ENCODE peak calls at places on chromosomes 11 and 22, in eight cellular contexts. One of them, this sample, is unnamed.

GRCh38 chr11:57325735-57326048 is 940 bp upstream of the TNKS1BP1 start:
- DNase-seq in RWPE2: no peak
- DNase-seq in right lobe of liver: no peak
- DNase-seq in GM10248: no peak
- DNase-seq in endothelial cell: peak
- DNase-seq in AG10803: no peak
- DNase-seq in fibroblast of pulmonary artery: no peak
- DNase-seq in HCT116: no peak
- DNase-seq in this sample: no peak

GRCh38 chr11:120840661-120841060 is 183.2 kb upstream of the TBCEL start:
- DNase-seq in RWPE2: no peak
- DNase-seq in right lobe of liver: no peak
- DNase-seq in GM10248: no peak
- DNase-seq in endothelial cell: no peak
- DNase-seq in AG10803: no peak
- DNase-seq in fibroblast of pulmonary artery: no peak
- DNase-seq in HCT116: no peak
- DNase-seq in this sample: no peak

GRCh38 chr11:102237096-102237735 is 80.1 kb upstream of the BIRC3 start:
- DNase-seq in RWPE2: no peak
- DNase-seq in right lobe of liver: no peak
- DNase-seq in GM10248: no peak
- DNase-seq in endothelial cell: no peak
- DNase-seq in AG10803: peak
- DNase-seq in fibroblast of pulmonary artery: no peak
- DNase-seq in HCT116: no peak
- DNase-seq in this sample: peak

GRCh38 chr11:1854949-1855885 is 2.3 kb downstream of the LSP1 start:
- DNase-seq in RWPE2: no peak
- DNase-seq in right lobe of liver: no peak
- DNase-seq in GM10248: peak
- DNase-seq in endothelial cell: no peak
- DNase-seq in AG10803: no peak
- DNase-seq in fibroblast of pulmonary artery: no peak
- DNase-seq in HCT116: no peak
- DNase-seq in this sample: no peak

GRCh38 chr22:40050258-40050657 is 55.5 kb downstream of the FAM83F start:
- DNase-seq in RWPE2: no peak
- DNase-seq in right lobe of liver: no peak
- DNase-seq in GM10248: peak
- DNase-seq in endothelial cell: no peak
- DNase-seq in AG10803: no peak
- DNase-seq in fibroblast of pulmonary artery: no peak
- DNase-seq in HCT116: no peak
- DNase-seq in this sample: no peak

GRCh38 chr11:96309001-96309642 is 33.9 kb downstream of the MAML2 start:
- DNase-seq in RWPE2: no peak
- DNase-seq in right lobe of liver: no peak
- DNase-seq in GM10248: no peak
- DNase-seq in endothelial cell: no peak
- DNase-seq in AG10803: peak
- DNase-seq in fibroblast of pulmonary artery: peak
- DNase-seq in HCT116: no peak
- DNase-seq in this sample: no peak

GRCh38 chr22:40325315-40325714 is 21.0 kb upstream of the ADSL start:
- DNase-seq in RWPE2: no peak
- DNase-seq in right lobe of liver: no peak
- DNase-seq in GM10248: peak
- DNase-seq in endothelial cell: no peak
- DNase-seq in AG10803: no peak
- DNase-seq in fibroblast of pulmonary artery: no peak
- DNase-seq in HCT116: no peak
- DNase-seq in this sample: no peak

GRCh38 chr11:120303004-120303637 is 22.0 kb upstream of the TLCD5 start:
- DNase-seq in RWPE2: no peak
- DNase-seq in right lobe of liver: no peak
- DNase-seq in GM10248: peak
- DNase-seq in endothelial cell: peak
- DNase-seq in AG10803: peak
- DNase-seq in fibroblast of pulmonary artery: peak
- DNase-seq in HCT116: peak
- DNase-seq in this sample: peak

GRCh38 chr11:66697988-66698387 is 20.3 kb upstream of the RBM4B start:
- DNase-seq in RWPE2: no peak
- DNase-seq in right lobe of liver: peak
- DNase-seq in GM10248: no peak
- DNase-seq in endothelial cell: no peak
- DNase-seq in AG10803: no peak
- DNase-seq in fibroblast of pulmonary artery: no peak
- DNase-seq in HCT116: no peak
- DNase-seq in this sample: no peak

GRCh38 chr11:66701432-66702240 is 23.9 kb upstream of the RBM4B start:
- DNase-seq in RWPE2: no peak
- DNase-seq in right lobe of liver: no peak
- DNase-seq in GM10248: no peak
- DNase-seq in endothelial cell: no peak
- DNase-seq in AG10803: no peak
- DNase-seq in fibroblast of pulmonary artery: no peak
- DNase-seq in HCT116: no peak
- DNase-seq in this sample: no peak

GRCh38 chr11:66698491-66698890 is 20.8 kb upstream of the RBM4B start:
- DNase-seq in RWPE2: no peak
- DNase-seq in right lobe of liver: no peak
- DNase-seq in GM10248: no peak
- DNase-seq in endothelial cell: no peak
- DNase-seq in AG10803: no peak
- DNase-seq in fibroblast of pulmonary artery: no peak
- DNase-seq in HCT116: no peak
- DNase-seq in this sample: no peak

GRCh38 chr11:66700337-66700736 is 22.6 kb upstream of the RBM4B start:
- DNase-seq in RWPE2: no peak
- DNase-seq in right lobe of liver: no peak
- DNase-seq in GM10248: no peak
- DNase-seq in endothelial cell: no peak
- DNase-seq in AG10803: no peak
- DNase-seq in fibroblast of pulmonary artery: no peak
- DNase-seq in HCT116: no peak
- DNase-seq in this sample: no peak

DNA sequence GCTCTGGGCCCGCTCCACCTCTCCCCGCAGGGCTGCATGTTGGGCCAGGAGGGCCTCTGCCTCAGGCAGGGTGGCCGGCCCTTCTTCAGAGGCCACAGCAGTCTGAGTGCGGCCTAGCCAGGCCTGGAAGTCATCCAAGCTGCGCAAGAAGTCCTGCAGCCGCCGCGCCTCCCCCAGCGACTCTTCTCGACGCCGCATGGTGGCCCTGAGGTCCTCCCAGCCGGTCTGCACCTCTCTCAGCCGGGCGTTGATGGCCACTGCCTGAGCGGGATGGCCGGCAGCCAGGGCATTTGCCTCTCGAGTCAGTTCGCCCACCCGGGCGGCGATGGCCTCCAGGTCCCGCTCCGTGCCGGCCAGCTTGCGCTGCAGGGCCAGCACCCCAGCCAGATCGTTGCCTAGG is 23.1 kb upstream of the RBM4B start:
- DNase-seq in RWPE2: no peak
- DNase-seq in right lobe of liver: no peak
- DNase-seq in GM10248: no peak
- DNase-seq in endothelial cell: no peak
- DNase-seq in AG10803: no peak
- DNase-seq in fibroblast of pulmonary artery: no peak
- DNase-seq in HCT116: no peak
- DNase-seq in this sample: no peak
- TF ChIP-seq CTCF in RWPE2: no peak
- TF ChIP-seq CTCF in right lobe of liver: no peak
- TF ChIP-seq CTCF in GM10248: no peak
- TF ChIP-seq CTCF in endothelial cell: no peak
- TF ChIP-seq CTCF in AG10803: no peak
- TF ChIP-seq CTCF in fibroblast of pulmonary artery: no peak
- TF ChIP-seq CTCF in HCT116: no peak
- TF ChIP-seq CTCF in this sample: no peak

GRCh38 chr11:86678823-86679222 is 6.4 kb upstream of the ME3 start:
- DNase-seq in RWPE2: no peak
- DNase-seq in right lobe of liver: no peak
- DNase-seq in GM10248: no peak
- DNase-seq in endothelial cell: no peak
- DNase-seq in AG10803: no peak
- DNase-seq in fibroblast of pulmonary artery: no peak
- DNase-seq in HCT116: no peak
- DNase-seq in this sample: peak

GRCh38 chr11:86674965-86675364 is 2.5 kb upstream of the ME3 start:
- DNase-seq in RWPE2: no peak
- DNase-seq in right lobe of liver: no peak
- DNase-seq in GM10248: no peak
- DNase-seq in endothelial cell: no peak
- DNase-seq in AG10803: no peak
- DNase-seq in fibroblast of pulmonary artery: no peak
- DNase-seq in HCT116: no peak
- DNase-seq in this sample: no peak

GRCh38 chr11:86676010-86676409 is 3.6 kb upstream of the ME3 start:
- DNase-seq in RWPE2: no peak
- DNase-seq in right lobe of liver: no peak
- DNase-seq in GM10248: no peak
- DNase-seq in endothelial cell: no peak
- DNase-seq in AG10803: no peak
- DNase-seq in fibroblast of pulmonary artery: no peak
- DNase-seq in HCT116: no peak
- DNase-seq in this sample: no peak

GRCh38 chr11:86678296-86678695 is 5.9 kb upstream of the ME3 start:
- DNase-seq in RWPE2: no peak
- DNase-seq in right lobe of liver: no peak
- DNase-seq in GM10248: no peak
- DNase-seq in endothelial cell: no peak
- DNase-seq in AG10803: no peak
- DNase-seq in fibroblast of pulmonary artery: no peak
- DNase-seq in HCT116: no peak
- DNase-seq in this sample: no peak

DNA sequence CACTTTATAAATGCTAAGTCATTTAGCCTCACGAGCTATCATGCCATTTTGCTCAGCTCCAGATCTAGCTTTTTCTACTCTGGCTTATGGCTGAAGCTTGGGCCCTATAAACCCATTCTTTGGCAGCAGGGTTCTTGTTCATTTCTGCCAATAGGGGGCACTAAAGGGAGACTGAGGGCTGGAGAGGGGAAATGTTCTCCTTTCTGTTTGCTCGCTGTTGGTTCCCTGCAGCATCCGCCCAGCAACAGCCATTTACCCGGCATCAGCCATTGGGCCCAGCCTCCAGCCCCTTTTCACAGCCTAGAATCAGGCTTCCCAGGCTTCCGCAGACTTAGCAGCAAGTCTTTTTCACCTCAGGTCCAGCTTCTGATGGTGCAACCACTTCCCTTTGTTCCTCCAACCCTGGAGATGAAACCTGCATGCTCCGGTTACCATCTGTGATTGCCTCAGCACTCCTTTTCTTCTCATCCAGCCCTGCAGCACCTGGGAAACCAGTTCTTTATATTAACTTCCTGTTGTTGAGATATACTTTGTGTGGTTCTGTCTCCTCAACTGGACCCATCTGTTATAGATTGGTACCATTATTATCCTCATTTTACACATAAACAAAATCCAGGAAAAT is 4.2 kb upstream of the ME3 start:
- DNase-seq in RWPE2: no peak
- DNase-seq in right lobe of liver: no peak
- DNase-seq in GM10248: peak
- DNase-seq in endothelial cell: peak
- DNase-seq in AG10803: no peak
- DNase-seq in fibroblast of pulmonary artery: peak
- DNase-seq in HCT116: peak
- DNase-seq in this sample: no peak
- TF ChIP-seq CTCF in RWPE2: no peak
- TF ChIP-seq CTCF in right lobe of liver: peak
- TF ChIP-seq CTCF in GM10248: no peak
- TF ChIP-seq CTCF in endothelial cell: peak
- TF ChIP-seq CTCF in AG10803: peak
- TF ChIP-seq CTCF in fibroblast of pulmonary artery: peak
- TF ChIP-seq CTCF in HCT116: peak
- TF ChIP-seq CTCF in this sample: peak

GRCh38 chr11:130902380-130902779 is 13.9 kb downstream of the SNX19 start:
- DNase-seq in RWPE2: no peak
- DNase-seq in right lobe of liver: no peak
- DNase-seq in GM10248: no peak
- DNase-seq in endothelial cell: no peak
- DNase-seq in AG10803: no peak
- DNase-seq in fibroblast of pulmonary artery: no peak
- DNase-seq in HCT116: no peak
- DNase-seq in this sample: no peak

GRCh38 chr11:130905512-130905911 is 10.8 kb downstream of the SNX19 start:
- DNase-seq in RWPE2: no peak
- DNase-seq in right lobe of liver: no peak
- DNase-seq in GM10248: no peak
- DNase-seq in endothelial cell: no peak
- DNase-seq in AG10803: no peak
- DNase-seq in fibroblast of pulmonary artery: no peak
- DNase-seq in HCT116: no peak
- DNase-seq in this sample: no peak

GRCh38 chr11:130907229-130907628 is 9.1 kb downstream of the SNX19 start:
- DNase-seq in RWPE2: no peak
- DNase-seq in right lobe of liver: no peak
- DNase-seq in GM10248: no peak
- DNase-seq in endothelial cell: no peak
- DNase-seq in AG10803: no peak
- DNase-seq in fibroblast of pulmonary artery: no peak
- DNase-seq in HCT116: no peak
- DNase-seq in this sample: no peak

GRCh38 chr11:130906616-130907015 is 9.7 kb downstream of the SNX19 start:
- DNase-seq in RWPE2: no peak
- DNase-seq in right lobe of liver: no peak
- DNase-seq in GM10248: no peak
- DNase-seq in endothelial cell: no peak
- DNase-seq in AG10803: no peak
- DNase-seq in fibroblast of pulmonary artery: no peak
- DNase-seq in HCT116: no peak
- DNase-seq in this sample: no peak

DNA sequence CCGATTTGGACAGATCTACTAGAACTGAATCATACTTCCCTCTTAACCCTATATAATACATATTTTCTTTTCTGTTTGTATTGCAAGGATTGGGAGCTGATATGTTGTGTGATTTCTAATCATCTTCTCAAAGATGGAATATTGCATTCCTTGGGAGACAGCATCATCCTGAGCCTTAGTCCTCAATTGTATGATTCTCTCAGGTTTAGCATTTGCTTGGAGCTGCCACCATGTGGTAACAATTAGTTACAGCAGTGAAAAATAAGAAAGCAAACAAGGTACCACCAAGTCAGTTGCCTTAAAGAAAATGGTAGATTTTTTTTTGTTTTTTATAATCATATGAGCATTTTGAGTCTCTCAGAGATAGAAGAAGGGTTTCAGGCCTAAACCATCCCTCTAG is 11.9 kb downstream of the SNX19 start:
- DNase-seq in RWPE2: no peak
- DNase-seq in right lobe of liver: no peak
- DNase-seq in GM10248: no peak
- DNase-seq in endothelial cell: no peak
- DNase-seq in AG10803: no peak
- DNase-seq in fibroblast of pulmonary artery: peak
- DNase-seq in HCT116: no peak
- DNase-seq in this sample: peak
- TF ChIP-seq CTCF in RWPE2: peak
- TF ChIP-seq CTCF in right lobe of liver: peak
- TF ChIP-seq CTCF in GM10248: peak
- TF ChIP-seq CTCF in endothelial cell: peak
- TF ChIP-seq CTCF in AG10803: peak
- TF ChIP-seq CTCF in fibroblast of pulmonary artery: peak
- TF ChIP-seq CTCF in HCT116: peak
- TF ChIP-seq CTCF in this sample: peak

DNA sequence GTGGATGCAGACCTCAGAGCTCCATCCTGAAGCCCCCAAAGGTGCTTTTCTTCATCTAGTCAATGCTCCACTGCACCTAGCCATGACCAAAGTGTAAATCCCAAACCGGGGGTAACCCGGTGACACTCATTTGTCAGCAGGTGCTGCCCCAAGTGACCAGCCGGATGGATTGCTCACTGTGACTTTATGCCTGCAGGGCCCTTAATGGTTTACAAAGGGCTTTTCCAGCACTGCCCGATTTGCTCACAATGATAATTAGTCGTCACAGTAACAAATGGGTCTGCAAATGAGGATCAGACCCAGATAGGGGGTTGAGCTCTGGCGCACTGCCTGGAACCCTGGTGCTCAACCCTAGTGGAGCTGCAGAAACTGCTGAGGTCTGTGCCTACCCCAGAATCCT is 45.7 kb upstream of the CD5 start:
- DNase-seq in RWPE2: peak
- DNase-seq in right lobe of liver: no peak
- DNase-seq in GM10248: no peak
- DNase-seq in endothelial cell: no peak
- DNase-seq in AG10803: no peak
- DNase-seq in fibroblast of pulmonary artery: no peak
- DNase-seq in HCT116: no peak
- DNase-seq in this sample: no peak
- TF ChIP-seq CTCF in RWPE2: no peak
- TF ChIP-seq CTCF in right lobe of liver: no peak
- TF ChIP-seq CTCF in GM10248: no peak
- TF ChIP-seq CTCF in endothelial cell: no peak
- TF ChIP-seq CTCF in AG10803: no peak
- TF ChIP-seq CTCF in fibroblast of pulmonary artery: no peak
- TF ChIP-seq CTCF in HCT116: no peak
- TF ChIP-seq CTCF in this sample: no peak

This sample was measured in astrocyte of the spinal cord.